ENCODE peak calls at places on chromosomes 4 and X, in nine cellular contexts. X, B, M, N, C, I, E, T and Y are unnamed samples.

GRCh38 chr4:115711575-115711974 is 598.2 kb upstream of the NDST4 start:
- DNase-seq in B (no peak), T (no peak), X (no peak), E (no peak), N (no peak), M (no peak), C (no peak), I (peak), Y (no peak)

GRCh38 chr4:10582059-10582686 is 102.4 kb downstream of the CLNK start:
- DNase-seq in M (peak), X (no peak), B (no peak), N (peak), C (peak), I (peak), E (no peak), T (no peak), Y (peak)

GRCh38 chrX:150512426-150512825 is 56.0 kb upstream of the MTM1 start:
- DNase-seq in N (no peak), E (no peak), M (no peak), X (no peak), T (no peak), I (no peak), C (no peak), B (no peak), Y (no peak)

GRCh38 chr4:13559414-13559813 is 15.1 kb upstream of the NKX3-2 start:
- DNase-seq in N (peak), E (no peak), X (no peak), C (no peak), B (no peak), I (peak), M (no peak), T (no peak), Y (no peak)

GRCh38 chrX:2320580-2321327 is 180.0 kb downstream of the DHRSX start:
- DNase-seq in N (no peak), X (no peak), T (no peak), M (no peak), I (no peak), B (no peak), C (peak), E (no peak), Y (no peak)

GRCh38 chr4:145824469-145824868 is 114.2 kb downstream of the ZNF827 start:
- DNase-seq in E (no peak), M (no peak), X (no peak), N (no peak), T (no peak), I (no peak), C (no peak), B (no peak), Y (no peak)

GRCh38 chr4:137861682-137862081 is 329.4 kb upstream of the PCDH18 start:
- DNase-seq in T (no peak), E (no peak), C (no peak), B (no peak), M (no peak), X (peak), I (no peak), N (no peak), Y (peak)

GRCh38 chr4:174496631-174497442 is 25.5 kb downstream of the HPGD start:
- DNase-seq in B (no peak), N (peak), M (no peak), E (no peak), C (no peak), X (no peak), T (no peak), I (no peak), Y (no peak)

GRCh38 chr4:88981571-88981970 is 75.4 kb downstream of the FAM13A start:
- DNase-seq in I (no peak), B (no peak), E (no peak), N (no peak), C (no peak), X (no peak), T (no peak), M (no peak), Y (no peak)

GRCh38 chr4:40183615-40184411 is 13.0 kb upstream of the RHOH start:
- DNase-seq in M (no peak), N (no peak), I (no peak), T (no peak), X (no peak), C (no peak), E (no peak), B (no peak), Y (peak)

GRCh38 chrX:71103110-71103983 is 3.2 kb downstream of the CXorf65 start:
- DNase-seq in M (no peak), I (no peak), B (peak), X (peak), E (no peak), T (no peak), N (no peak), C (no peak), Y (no peak)

GRCh38 chr4:155758500-155759371 is at the start of gene GUCY1B1:
- DNase-seq in C (peak), E (peak), X (peak), I (peak), M (peak), B (peak), T (peak), N (no peak), Y (peak)

GRCh38 chr4:143728171-143728570 is 27.7 kb upstream of the FREM3 start:
- DNase-seq in T (no peak), I (peak), M (no peak), X (no peak), B (no peak), N (no peak), E (no peak), C (no peak), Y (no peak)

GRCh38 chr4:176404591-176404990 is 84.8 kb downstream of the SPCS3 start:
- DNase-seq in M (no peak), B (no peak), N (no peak), T (no peak), E (no peak), I (peak), C (no peak), X (no peak), Y (peak)

GRCh38 chr4:26342328-26343040 is 21.7 kb downstream of the RBPJ start:
- DNase-seq in B (no peak), X (no peak), E (no peak), N (peak), C (no peak), M (no peak), T (no peak), I (peak), Y (peak)

GRCh38 chr4:175530655-175531054 is 281.4 kb downstream of the GPM6A start:
- DNase-seq in E (no peak), B (no peak), C (no peak), I (no peak), N (no peak), T (no peak), X (no peak), M (no peak), Y (no peak)

GRCh38 chr4:86050516-86050915 is 309.3 kb downstream of the MAPK10 start:
- DNase-seq in I (no peak), T (no peak), E (no peak), B (no peak), M (no peak), N (no peak), X (no peak), C (no peak), Y (no peak)

GRCh38 chr4:113368056-113368455 is 318.6 kb downstream of the ANK2 start:
- DNase-seq in N (no peak), M (no peak), E (no peak), C (no peak), X (no peak), I (no peak), T (no peak), B (no peak), Y (no peak)

GRCh38 chrX:88605222-88605583 is 141.8 kb upstream of the CPXCR1 start:
- DNase-seq in T (no peak), E (no peak), N (no peak), C (no peak), B (no peak), X (no peak), I (no peak), M (no peak), Y (no peak)

GRCh38 chr4:7766661-7767345 is 172.9 kb downstream of the AFAP1 start:
- DNase-seq in N (no peak), X (no peak), M (no peak), C (no peak), T (no peak), I (no peak), B (no peak), E (no peak), Y (no peak)